ENCODE peak calls at places on chromosomes 12 and 14, in five cellular contexts. One of them, this sample, is unnamed.

GRCh38 chr12:41304526-41304925 is 116.4 kb downstream of the PDZRN4 start:
- DNase-seq in EH: no peak
- DNase-seq in astrocyte of the spinal cord: no peak
- DNase-seq in CD8-positive, alpha-beta memory T cell: no peak
- DNase-seq in RPMI8226: no peak
- DNase-seq in this sample: no peak

GRCh38 chr12:4900327-4900726 is 9.4 kb upstream of the KCNA1 start:
- DNase-seq in astrocyte of the spinal cord: no peak
- DNase-seq in EH: peak
- DNase-seq in RPMI8226: no peak
- DNase-seq in CD8-positive, alpha-beta memory T cell: no peak
- DNase-seq in this sample: no peak

GRCh38 chr12:3225796-3226180 is 148.6 kb downstream of the TSPAN9 start:
- DNase-seq in astrocyte of the spinal cord: no peak
- DNase-seq in RPMI8226: no peak
- DNase-seq in EH: peak
- DNase-seq in CD8-positive, alpha-beta memory T cell: no peak
- DNase-seq in this sample: no peak

GRCh38 chr12:66467932-66468331 is 165.6 kb downstream of the HELB start:
- DNase-seq in RPMI8226: peak
- DNase-seq in astrocyte of the spinal cord: no peak
- DNase-seq in EH: peak
- DNase-seq in CD8-positive, alpha-beta memory T cell: no peak
- DNase-seq in this sample: peak

GRCh38 chr12:32988982-32989381 is 92.4 kb upstream of the PKP2 start:
- DNase-seq in astrocyte of the spinal cord: no peak
- DNase-seq in RPMI8226: no peak
- DNase-seq in EH: no peak
- DNase-seq in CD8-positive, alpha-beta memory T cell: no peak
- DNase-seq in this sample: no peak

GRCh38 chr14:64965356-64966000 is 6.7 kb downstream of the RAB15 start:
- DNase-seq in CD8-positive, alpha-beta memory T cell: no peak
- DNase-seq in RPMI8226: no peak
- DNase-seq in astrocyte of the spinal cord: no peak
- DNase-seq in EH: no peak
- DNase-seq in this sample: no peak

GRCh38 chr12:27840229-27840999 is 60.4 kb upstream of the MANSC4 start:
- DNase-seq in CD8-positive, alpha-beta memory T cell: no peak
- DNase-seq in RPMI8226: no peak
- DNase-seq in EH: no peak
- DNase-seq in astrocyte of the spinal cord: no peak
- DNase-seq in this sample: peak

GRCh38 chr14:32028599-32028998 is 48.5 kb upstream of the ARHGAP5 start:
- DNase-seq in RPMI8226: peak
- DNase-seq in CD8-positive, alpha-beta memory T cell: no peak
- DNase-seq in EH: no peak
- DNase-seq in astrocyte of the spinal cord: peak
- DNase-seq in this sample: no peak

GRCh38 chr12:116620801-116621593 is 61.8 kb downstream of the MAP1LC3B2 start:
- DNase-seq in RPMI8226: peak
- DNase-seq in astrocyte of the spinal cord: no peak
- DNase-seq in EH: no peak
- DNase-seq in CD8-positive, alpha-beta memory T cell: no peak
- DNase-seq in this sample: no peak

GRCh38 chr14:55556929-55557623 is 22.9 kb upstream of the KTN1 start:
- DNase-seq in EH: peak
- DNase-seq in astrocyte of the spinal cord: peak
- DNase-seq in RPMI8226: no peak
- DNase-seq in CD8-positive, alpha-beta memory T cell: no peak
- DNase-seq in this sample: no peak

GRCh38 chr12:3398196-3398789 is 92.7 kb upstream of the PRMT8 start:
- DNase-seq in CD8-positive, alpha-beta memory T cell: no peak
- DNase-seq in RPMI8226: no peak
- DNase-seq in EH: no peak
- DNase-seq in astrocyte of the spinal cord: no peak
- DNase-seq in this sample: no peak

GRCh38 chr12:26226119-26226518 is 30.7 kb downstream of the SSPN start:
- DNase-seq in astrocyte of the spinal cord: no peak
- DNase-seq in EH: no peak
- DNase-seq in RPMI8226: no peak
- DNase-seq in CD8-positive, alpha-beta memory T cell: no peak
- DNase-seq in this sample: no peak

GRCh38 chr12:49924847-49925246 is 21.1 kb upstream of the FAIM2 start:
- DNase-seq in RPMI8226: no peak
- DNase-seq in astrocyte of the spinal cord: no peak
- DNase-seq in EH: no peak
- DNase-seq in CD8-positive, alpha-beta memory T cell: no peak
- DNase-seq in this sample: no peak

GRCh38 chr12:22860926-22861325 is 236.0 kb downstream of the ETNK1 start:
- DNase-seq in CD8-positive, alpha-beta memory T cell: no peak
- DNase-seq in astrocyte of the spinal cord: no peak
- DNase-seq in RPMI8226: no peak
- DNase-seq in EH: no peak
- DNase-seq in this sample: no peak

GRCh38 chr14:99231181-99231849 is 40.7 kb downstream of the BCL11B start:
- DNase-seq in CD8-positive, alpha-beta memory T cell: peak
- DNase-seq in EH: no peak
- DNase-seq in RPMI8226: no peak
- DNase-seq in astrocyte of the spinal cord: no peak
- DNase-seq in this sample: no peak

GRCh38 chr12:12983420-12984035 is 16.5 kb downstream of the HEBP1 start:
- DNase-seq in astrocyte of the spinal cord: peak
- DNase-seq in RPMI8226: peak
- DNase-seq in EH: peak
- DNase-seq in CD8-positive, alpha-beta memory T cell: no peak
- DNase-seq in this sample: peak

GRCh38 chr12:48917857-48918537 is 7.3 kb downstream of the FKBP11 start:
- DNase-seq in RPMI8226: no peak
- DNase-seq in astrocyte of the spinal cord: no peak
- DNase-seq in EH: peak
- DNase-seq in CD8-positive, alpha-beta memory T cell: peak
- DNase-seq in this sample: peak

GRCh38 chr12:59041241-59042121 is 121.2 kb upstream of the LRIG3 start:
- DNase-seq in astrocyte of the spinal cord: peak
- DNase-seq in CD8-positive, alpha-beta memory T cell: no peak
- DNase-seq in EH: peak
- DNase-seq in RPMI8226: no peak
- DNase-seq in this sample: no peak

GRCh38 chr14:24665440-24665991 is 31.5 kb upstream of the GZMB start:
- DNase-seq in RPMI8226: no peak
- DNase-seq in astrocyte of the spinal cord: no peak
- DNase-seq in CD8-positive, alpha-beta memory T cell: no peak
- DNase-seq in EH: no peak
- DNase-seq in this sample: peak

GRCh38 chr12:67517181-67517887 is 131.2 kb upstream of the DYRK2 start:
- DNase-seq in EH: peak
- DNase-seq in RPMI8226: no peak
- DNase-seq in CD8-positive, alpha-beta memory T cell: no peak
- DNase-seq in astrocyte of the spinal cord: peak
- DNase-seq in this sample: no peak

GRCh38 chr14:99042376-99043257 is 229.4 kb downstream of the BCL11B start:
- DNase-seq in astrocyte of the spinal cord: no peak
- DNase-seq in RPMI8226: no peak
- DNase-seq in EH: no peak
- DNase-seq in CD8-positive, alpha-beta memory T cell: no peak
- DNase-seq in this sample: no peak

GRCh38 chr14:61705017-61705416 is 9.7 kb downstream of the HIF1A start:
- DNase-seq in astrocyte of the spinal cord: peak
- DNase-seq in RPMI8226: no peak
- DNase-seq in EH: peak
- DNase-seq in CD8-positive, alpha-beta memory T cell: no peak
- DNase-seq in this sample: no peak

GRCh38 chr14:101480747-101481530 is 80.4 kb upstream of the DIO3 start:
- DNase-seq in astrocyte of the spinal cord: peak
- DNase-seq in RPMI8226: no peak
- DNase-seq in CD8-positive, alpha-beta memory T cell: no peak
- DNase-seq in EH: peak
- DNase-seq in this sample: no peak

GRCh38 chr12:70985850-70986249 is 65.3 kb upstream of the PTPRR start:
- DNase-seq in EH: no peak
- DNase-seq in astrocyte of the spinal cord: peak
- DNase-seq in RPMI8226: no peak
- DNase-seq in CD8-positive, alpha-beta memory T cell: no peak
- DNase-seq in this sample: no peak

GRCh38 chr12:47832263-47832933 is 12.7 kb upstream of the HDAC7 start:
- DNase-seq in astrocyte of the spinal cord: no peak
- DNase-seq in CD8-positive, alpha-beta memory T cell: no peak
- DNase-seq in RPMI8226: no peak
- DNase-seq in EH: no peak
- DNase-seq in this sample: no peak

GRCh38 chr14:92686763-92687427 is 61.5 kb downstream of the LGMN start:
- DNase-seq in CD8-positive, alpha-beta memory T cell: peak
- DNase-seq in RPMI8226: peak
- DNase-seq in astrocyte of the spinal cord: peak
- DNase-seq in EH: peak
- DNase-seq in this sample: peak

GRCh38 chr12:120115692-120116442 is 686 bp downstream of the RAB35 start:
- DNase-seq in EH: peak
- DNase-seq in astrocyte of the spinal cord: peak
- DNase-seq in CD8-positive, alpha-beta memory T cell: no peak
- DNase-seq in RPMI8226: peak
- DNase-seq in this sample: no peak

GRCh38 chr12:113666223-113666622 is 194.6 kb upstream of the LHX5 start:
- DNase-seq in RPMI8226: no peak
- DNase-seq in CD8-positive, alpha-beta memory T cell: no peak
- DNase-seq in astrocyte of the spinal cord: no peak
- DNase-seq in EH: no peak
- DNase-seq in this sample: no peak

GRCh38 chr12:67515679-67516363 is 132.7 kb upstream of the DYRK2 start:
- DNase-seq in CD8-positive, alpha-beta memory T cell: peak
- DNase-seq in EH: no peak
- DNase-seq in RPMI8226: peak
- DNase-seq in astrocyte of the spinal cord: no peak
- DNase-seq in this sample: peak

GRCh38 chr12:102406033-102406584 is 74.3 kb downstream of the IGF1 start:
- DNase-seq in EH: no peak
- DNase-seq in astrocyte of the spinal cord: peak
- DNase-seq in CD8-positive, alpha-beta memory T cell: no peak
- DNase-seq in RPMI8226: peak
- DNase-seq in this sample: no peak

GRCh38 chr14:51079085-51079484 is 15.8 kb downstream of the TRIM9 start:
- DNase-seq in EH: no peak
- DNase-seq in astrocyte of the spinal cord: no peak
- DNase-seq in RPMI8226: no peak
- DNase-seq in CD8-positive, alpha-beta memory T cell: no peak
- DNase-seq in this sample: no peak

GRCh38 chr12:111175404-111175803 is 193.5 kb downstream of the PHETA1 start:
- DNase-seq in RPMI8226: no peak
- DNase-seq in astrocyte of the spinal cord: no peak
- DNase-seq in EH: no peak
- DNase-seq in CD8-positive, alpha-beta memory T cell: no peak
- DNase-seq in this sample: no peak

GRCh38 chr12:123931686-123932321 is 40.8 kb downstream of the CCDC92 start:
- DNase-seq in CD8-positive, alpha-beta memory T cell: no peak
- DNase-seq in EH: no peak
- DNase-seq in RPMI8226: no peak
- DNase-seq in astrocyte of the spinal cord: no peak
- DNase-seq in this sample: no peak

GRCh38 chr12:123062682-123063426 is 82.4 kb downstream of the ARL6IP4 start:
- DNase-seq in RPMI8226: peak
- DNase-seq in CD8-positive, alpha-beta memory T cell: no peak
- DNase-seq in astrocyte of the spinal cord: peak
- DNase-seq in EH: peak
- DNase-seq in this sample: peak